ENCODE peak calls at places on chromosomes 6 and 20, in seven cellular contexts. A is breast epithelium, M is SK-N-SH, U is HL-60, W is esophagus muscularis mucosa, C is GM23338, D is stomach. V is an unnamed sample.

GRCh38 chr20:18001131-18001921 is 32.5 kb downstream of the MGME1 start:
- DNase-seq in W (peak; percentile 94), A (peak; percentile 69), C (no peak), U (no peak), D (peak; percentile 75), M (no peak), V (peak; percentile 98)

GRCh38 chr6:75502884-75503283 is 9.3 kb upstream of the FILIP1 start:
- DNase-seq in W (no peak), D (no peak), M (no peak), U (no peak), C (no peak), A (no peak), V (no peak)

GRCh38 chr20:33235696-33236095 is at the start of gene BPIFA1:
- DNase-seq in A (no peak), C (no peak), U (no peak), W (no peak), M (no peak), D (no peak), V (no peak)

GRCh38 chr20:64149809-64150560 is 14.3 kb upstream of the MYT1 start:
- DNase-seq in M (no peak), C (no peak), W (no peak), A (no peak), U (no peak), D (no peak), V (no peak)

GRCh38 chr6:7052441-7052936 is 55.3 kb upstream of the RREB1 start:
- DNase-seq in C (peak; percentile 57), M (peak; percentile 38), W (peak; percentile 92), D (peak; percentile 36), U (peak; percentile 53), A (no peak), V (no peak)

GRCh38 chr6:31652925-31653724 is 664 bp upstream of the BAG6 start:
- DNase-seq in A (peak; percentile 83), C (peak; percentile 98), D (peak; percentile 89), U (peak; percentile 93), M (peak; percentile 87), W (peak; percentile 98), V (peak; percentile 95)

GRCh38 chr6:168277274-168277669 is 42.3 kb downstream of the DACT2 start:
- DNase-seq in W (no peak), D (no peak), A (no peak), U (no peak), M (no peak), C (no peak), V (no peak)

GRCh38 chr6:167393731-167394130 is 68.8 kb downstream of the TTLL2 start:
- DNase-seq in W (no peak), D (no peak), U (no peak), A (no peak), M (no peak), C (no peak), V (peak; percentile 77)

GRCh38 chr20:53954734-53955658 is 115.4 kb downstream of the BCAS1 start:
- DNase-seq in C (no peak), U (no peak), W (peak; percentile 68), A (no peak), M (no peak), D (no peak), V (no peak)

GRCh38 chr6:26157150-26157837 is 70.1 kb downstream of the HFE start:
- DNase-seq in U (peak; percentile 29), M (peak; percentile 50), A (peak; percentile 73), D (peak; percentile 69), W (peak; percentile 92), C (peak; percentile 83), V (no peak)
- TF ChIP-seq POLR2AphosphoS5 in U (peak; percentile 98), M (peak; percentile 91), A (peak; percentile 82), D (peak; percentile 23), W (no peak), C (peak; percentile 87), V (no peak)

GRCh38 chr6:132063738-132064137 is 112.6 kb upstream of the CCN2 start:
- DNase-seq in A (no peak), W (no peak), D (no peak), C (no peak), M (no peak), U (no peak), V (no peak)
- TF ChIP-seq POLR2AphosphoS5 in A (no peak), W (peak; percentile 14), D (no peak), C (no peak), M (no peak), U (no peak), V (no peak)

GRCh38 chr20:25398363-25399037 is 7.9 kb upstream of the ABHD12 start:
- DNase-seq in U (no peak), M (no peak), C (no peak), A (no peak), D (no peak), W (no peak), V (no peak)

GRCh38 chr20:25397827-25398226 is 7.2 kb upstream of the ABHD12 start:
- DNase-seq in D (no peak), M (no peak), C (no peak), W (no peak), U (no peak), A (no peak), V (no peak)

GRCh38 chr20:25397081-25397480 is 6.4 kb upstream of the ABHD12 start:
- DNase-seq in C (no peak), D (no peak), M (no peak), U (no peak), A (no peak), W (no peak), V (no peak)

GRCh38 chr20:25402583-25402982 is 4.9 kb upstream of the GINS1 start:
- DNase-seq in U (no peak), C (peak; percentile 49), M (no peak), D (no peak), W (no peak), A (no peak), V (no peak)

DNA sequence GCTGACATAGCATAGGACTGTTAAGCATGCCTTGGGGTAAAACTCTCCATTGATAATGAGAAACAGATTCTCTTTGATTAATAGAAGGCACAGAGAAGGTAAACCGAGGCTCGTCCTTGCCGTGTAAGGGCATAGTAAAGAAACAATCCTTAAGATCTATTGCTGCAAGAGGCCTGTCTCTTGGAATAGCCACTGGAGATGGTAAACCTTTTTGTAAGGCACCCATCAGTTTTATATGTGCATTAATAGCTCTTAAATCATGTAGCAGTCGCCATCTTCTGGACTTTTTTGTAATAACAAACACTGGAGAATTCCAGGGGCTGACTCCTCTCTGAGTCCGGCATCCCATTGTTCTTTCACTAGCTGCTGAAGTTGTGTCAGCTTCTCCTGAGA is 8.4 kb upstream of the ABHD12 start:
- DNase-seq in W (no peak), M (peak; percentile 68), U (no peak), D (peak; percentile 45), A (no peak), C (peak; percentile 83), V (no peak)
- TF ChIP-seq POLR2AphosphoS5 in W (no peak), M (no peak), U (no peak), D (no peak), A (no peak), C (no peak), V (no peak)

GRCh38 chr6:28923318-28924102 is at the start of gene TRIM27:
- DNase-seq in U (peak; percentile 80), W (peak; percentile 97), D (peak; percentile 92), C (peak; percentile 96), A (peak; percentile 95), M (peak; percentile 93), V (peak; percentile 89)

GRCh38 chr6:28920281-28920680 is 3.5 kb downstream of the TRIM27 start:
- DNase-seq in A (no peak), C (no peak), M (no peak), U (no peak), W (no peak), D (no peak), V (no peak)

GRCh38 chr6:28922841-28923317 is 906 bp downstream of the TRIM27 start:
- DNase-seq in D (peak; percentile 38), M (peak; percentile 68), W (no peak), U (no peak), A (no peak), C (peak; percentile 63), V (no peak)

GRCh38 chr6:28927856-28928255 is 4.1 kb upstream of the TRIM27 start:
- DNase-seq in W (no peak), M (no peak), U (no peak), C (no peak), A (no peak), D (no peak), V (no peak)

GRCh38 chr6:28922004-28922840 is 1.6 kb downstream of the TRIM27 start:
- DNase-seq in A (no peak), C (no peak), U (peak; percentile 63), M (no peak), D (peak; percentile 69), W (no peak), V (no peak)
- TF ChIP-seq POLR2AphosphoS5 in A (no peak), C (no peak), U (peak; percentile 35), M (no peak), D (no peak), W (no peak), V (peak; percentile 29)

GRCh38 chr20:60900581-60900980 is 351.5 kb upstream of the CDH4 start:
- DNase-seq in M (no peak), A (no peak), C (no peak), D (no peak), W (peak; percentile 86), U (no peak), V (no peak)

GRCh38 chr20:60901831-60902230 is 350.2 kb upstream of the CDH4 start:
- DNase-seq in U (no peak), M (no peak), D (no peak), W (no peak), A (no peak), C (no peak), V (no peak)

GRCh38 chr20:60905919-60906318 is 346.1 kb upstream of the CDH4 start:
- DNase-seq in M (no peak), D (no peak), C (no peak), W (no peak), A (no peak), U (no peak), V (no peak)

GRCh38 chr20:60906555-60906954 is 345.5 kb upstream of the CDH4 start:
- DNase-seq in C (no peak), M (no peak), W (no peak), D (no peak), A (no peak), U (no peak), V (no peak)

DNA sequence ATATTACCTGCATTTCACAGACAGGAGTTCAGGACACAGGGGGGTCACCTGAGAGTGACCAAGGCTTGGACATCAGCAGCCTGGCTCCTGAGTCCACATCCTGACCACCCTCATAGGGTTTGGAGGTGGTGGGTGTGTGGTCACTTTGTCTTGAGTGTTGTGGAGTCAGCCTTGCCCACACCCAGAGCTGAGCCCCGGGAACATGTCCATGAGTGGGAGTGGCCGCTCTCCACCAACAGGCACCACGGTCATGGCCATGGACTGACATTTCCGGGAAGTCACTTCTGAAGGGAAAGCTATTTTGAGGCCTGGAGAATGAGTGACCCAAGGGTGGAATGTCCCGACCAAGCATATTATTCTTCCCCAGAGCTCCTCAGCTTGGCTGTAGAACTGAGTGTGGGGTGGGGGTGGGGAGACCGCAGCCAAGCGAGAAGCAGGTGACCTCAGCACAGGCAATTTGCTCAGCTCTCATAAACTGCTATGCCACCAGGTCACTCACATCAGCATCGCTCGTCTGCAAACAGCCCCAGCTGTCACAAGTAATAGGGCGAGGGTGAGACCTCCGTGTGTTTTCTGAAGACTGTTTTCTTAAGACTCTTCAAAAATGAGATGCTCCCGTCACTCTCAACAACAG is 348.6 kb upstream of the CDH4 start:
- DNase-seq in M (no peak), A (no peak), U (no peak), W (peak; percentile 74), D (no peak), C (no peak), V (no peak)
- TF ChIP-seq POLR2AphosphoS5 in M (no peak), A (no peak), U (no peak), W (no peak), D (no peak), C (no peak), V (no peak)

V was measured in vagina.